ENCODE peak calls at places on chromosome 1, in nine cellular contexts. E, R, M, B, L, Z, X, Q and U are unnamed samples.

GRCh38 chr1:158999301-159000069 is 10.2 kb upstream of the IFI16 start:
- DNase-seq in E (peak; percentile 84), R (peak; percentile 85), M (peak; percentile 63), B (no peak), L (peak; percentile 80), Z (no peak), X (peak; percentile 69), Q (peak; percentile 48), U (peak; percentile 56)

GRCh38 chr1:14443164-14443787 is 155.2 kb upstream of the KAZN start:
- DNase-seq in E (no peak), R (no peak), M (no peak), B (no peak), L (no peak), Z (no peak), X (no peak), Q (no peak), U (peak; percentile 11)

GRCh38 chr1:224333939-224334701 is 4.1 kb upstream of the NVL start:
- DNase-seq in E (no peak), R (no peak), M (peak; percentile 37), B (no peak), L (no peak), Z (no peak), X (no peak), Q (no peak), U (no peak)

GRCh38 chr1:239717097-239718051 is 331.0 kb downstream of the CHRM3 start:
- DNase-seq in E (no peak), R (no peak), M (no peak), B (no peak), L (no peak), Z (no peak), X (no peak), Q (no peak), U (no peak)

GRCh38 chr1:6523566-6523965 is 30.7 kb downstream of the NOL9 start:
- DNase-seq in E (peak; percentile 53), R (no peak), M (peak; percentile 36), B (peak; percentile 20), L (no peak), Z (no peak), X (peak; percentile 28), Q (no peak), U (no peak)

GRCh38 chr1:219416598-219417238 is 196.2 kb downstream of the ZC3H11B start:
- DNase-seq in E (peak; percentile 56), R (peak; percentile 34), M (peak; percentile 40), B (no peak), L (no peak), Z (no peak), X (peak; percentile 66), Q (no peak), U (peak; percentile 58)

GRCh38 chr1:50335036-50335435 is 88.2 kb downstream of the DMRTA2 start:
- DNase-seq in E (no peak), R (no peak), M (no peak), B (no peak), L (no peak), Z (no peak), X (no peak), Q (no peak), U (no peak)

GRCh38 chr1:61460230-61460629 is 264.7 kb downstream of the TM2D1 start:
- DNase-seq in E (no peak), R (no peak), M (no peak), B (no peak), L (no peak), Z (no peak), X (no peak), Q (no peak), U (no peak)

GRCh38 chr1:230153655-230154296 is 86.7 kb downstream of the GALNT2 start:
- DNase-seq in E (no peak), R (no peak), M (peak; percentile 54), B (no peak), L (no peak), Z (no peak), X (peak; percentile 63), Q (no peak), U (no peak)

GRCh38 chr1:180198611-180199010 is 31.5 kb upstream of the LHX4 start:
- DNase-seq in E (no peak), R (no peak), M (no peak), B (no peak), L (no peak), Z (no peak), X (no peak), Q (no peak), U (no peak)

GRCh38 chr1:28640766-28641165 is 2.1 kb downstream of the TAF12 start:
- DNase-seq in E (no peak), R (no peak), M (peak; percentile 16), B (no peak), L (no peak), Z (no peak), X (no peak), Q (no peak), U (no peak)

GRCh38 chr1:34885405-34886247 is 26.1 kb upstream of the SMIM12 start:
- DNase-seq in E (peak; percentile 64), R (no peak), M (no peak), B (peak; percentile 56), L (no peak), Z (peak; percentile 70), X (peak; percentile 31), Q (peak; percentile 64), U (peak; percentile 53)

GRCh38 chr1:229434005-229434640 is at the start of gene ACTA1:
- DNase-seq in E (peak; percentile 89), R (no peak), M (no peak), B (no peak), L (no peak), Z (no peak), X (no peak), Q (peak; percentile 17), U (no peak)

GRCh38 chr1:227788279-227789041 is 27.0 kb upstream of the PRSS38 start:
- DNase-seq in E (peak; percentile 79), R (no peak), M (peak; percentile 68), B (peak; percentile 91), L (no peak), Z (peak; percentile 92), X (no peak), Q (no peak), U (peak; percentile 83)

GRCh38 chr1:26067432-26067911 is at the start of gene TRIM63:
- DNase-seq in E (peak; percentile 94), R (no peak), M (no peak), B (no peak), L (no peak), Z (no peak), X (no peak), Q (peak; percentile 57), U (no peak)

GRCh38 chr1:11837767-11838348 is 9.7 kb downstream of the NPPA start:
- DNase-seq in E (no peak), R (no peak), M (no peak), B (no peak), L (no peak), Z (no peak), X (no peak), Q (no peak), U (no peak)
- H3K36me3 ChIP-seq in E (peaks cover 100% of the 10 kb centered on the region), R (peaks cover 63% of the 10 kb centered on the region), M (peaks cover 29% of the 10 kb centered on the region), B (peaks cover 11% of the 10 kb centered on the region), L (peaks cover 64% of the 10 kb centered on the region), Z (peaks cover 100% of the 10 kb centered on the region), X (peaks cover 11% of the 10 kb centered on the region), Q (peaks cover 98% of the 10 kb centered on the region), U (peaks cover 90% of the 10 kb centered on the region)

GRCh38 chr1:37875833-37876232 is 16.4 kb upstream of the MTF1 start:
- DNase-seq in E (no peak), R (no peak), M (peak; percentile 38), B (no peak), L (no peak), Z (no peak), X (no peak), Q (no peak), U (no peak)
- TF ChIP-seq CTCF in E (no peak), R (no peak), M (peak; percentile 39), B (no peak), L (no peak), Z (no peak), X (no peak), Q (no peak), U (no peak)

GRCh38 chr1:115980998-115981993 is 5.0 kb downstream of the SLC22A15 start:
- DNase-seq in E (no peak), R (no peak), M (peak; percentile 51), B (no peak), L (no peak), Z (no peak), X (peak; percentile 32), Q (no peak), U (peak; percentile 22)

GRCh38 chr1:115980156-115980555 is 3.8 kb downstream of the SLC22A15 start:
- DNase-seq in E (no peak), R (no peak), M (no peak), B (no peak), L (no peak), Z (no peak), X (no peak), Q (no peak), U (no peak)

GRCh38 chr1:115978292-115978941 is 2.1 kb downstream of the SLC22A15 start:
- DNase-seq in E (no peak), R (no peak), M (peak; percentile 3), B (no peak), L (no peak), Z (no peak), X (no peak), Q (no peak), U (no peak)

GRCh38 chr1:115983584-115983983 is 7.3 kb downstream of the SLC22A15 start:
- DNase-seq in E (no peak), R (no peak), M (no peak), B (no peak), L (no peak), Z (no peak), X (no peak), Q (no peak), U (no peak)

GRCh38 chr1:115982399-115982798 is 6.1 kb downstream of the SLC22A15 start:
- DNase-seq in E (no peak), R (no peak), M (no peak), B (no peak), L (no peak), Z (no peak), X (no peak), Q (no peak), U (no peak)
- H3K4me3 ChIP-seq in E (no peak overlapping the region), R (no peak overlapping the region), M (no peak overlapping the region), B (no peak overlapping the region), L (no peak overlapping the region), Z (no peak overlapping the region), X (no peak overlapping the region), Q (no peak overlapping the region), U (no peak overlapping the region)

GRCh38 chr1:19202396-19202795 is 7.7 kb downstream of the UBR4 start:
- DNase-seq in E (no peak), R (no peak), M (no peak), B (no peak), L (no peak), Z (no peak), X (no peak), Q (no peak), U (no peak)

GRCh38 chr1:19200281-19200604 is 9.8 kb downstream of the UBR4 start:
- DNase-seq in E (no peak), R (no peak), M (peak; percentile 18), B (no peak), L (no peak), Z (no peak), X (no peak), Q (no peak), U (no peak)

GRCh38 chr1:19199393-19200280 is 10.4 kb downstream of the UBR4 start:
- DNase-seq in E (no peak), R (no peak), M (no peak), B (no peak), L (no peak), Z (no peak), X (no peak), Q (no peak), U (no peak)

GRCh38 chr1:19198820-19199219 is 11.2 kb downstream of the UBR4 start:
- DNase-seq in E (no peak), R (no peak), M (no peak), B (no peak), L (no peak), Z (no peak), X (no peak), Q (no peak), U (no peak)

GRCh38 chr1:19197849-19198248 is 12.2 kb downstream of the UBR4 start:
- DNase-seq in E (no peak), R (no peak), M (no peak), B (no peak), L (no peak), Z (no peak), X (no peak), Q (no peak), U (no peak)
- H3K36me3 ChIP-seq in E (peaks cover 89% of the 10 kb centered on the region), R (peaks cover 7% of the 10 kb centered on the region), M (peaks cover 35% of the 10 kb centered on the region), B (peaks cover 20% of the 10 kb centered on the region), L (peaks cover 23% of the 10 kb centered on the region), Z (peaks cover 87% of the 10 kb centered on the region), X (peaks cover 3% of the 10 kb centered on the region), Q (peaks cover 94% of the 10 kb centered on the region), U (peaks cover 64% of the 10 kb centered on the region)